ENCODE peak calls at places on chromosomes 16 and 17, in four cellular contexts. Z is tibial nerve, Q is SK-N-SH, C is transverse colon. V is an unnamed sample.
A peak's percentile ranks its signal among the peaks of the same experiment; 100 is the strongest.

GRCh38 chr16:57938484-57938883 is 32.4 kb downstream of the CNGB1 start:
- DNase-seq in Z (no peak), Q (no peak), C (no peak), V (no peak)

GRCh38 chr16:87457724-87458423 is 35.0 kb downstream of the ZCCHC14 start:
- DNase-seq in Z (no peak), Q (peak; percentile 58), C (no peak), V (no peak)

GRCh38 chr16:80055831-80056230 is 455.3 kb upstream of the MAF start:
- DNase-seq in Z (no peak), Q (no peak), C (no peak), V (no peak)

GRCh38 chr17:20191066-20191465 is 181.9 kb downstream of the SPECC1 start:
- DNase-seq in Z (no peak), Q (no peak), C (no peak), V (no peak)

GRCh38 chr17:76967762-76968161 is 99.6 kb downstream of the MGAT5B start:
- DNase-seq in Z (no peak), Q (no peak), C (no peak), V (no peak)

GRCh38 chr16:76946879-76947278 is 244.1 kb upstream of the MON1B start:
- DNase-seq in Z (no peak), Q (peak; percentile 41), C (no peak), V (no peak)

GRCh38 chr17:31604936-31605335 is 213.5 kb downstream of the RAB11FIP4 start:
- DNase-seq in Z (no peak), Q (no peak), C (no peak), V (no peak)

GRCh38 chr17:77132411-77133086 is 8.2 kb upstream of the SEC14L1 start:
- DNase-seq in Z (no peak), Q (no peak), C (no peak), V (no peak)

GRCh38 chr17:1490643-1491405 is 1.7 kb downstream of the MYO1C start:
- DNase-seq in Z (no peak), Q (peak; percentile 90), C (peak; percentile 84), V (peak; percentile 68)

GRCh38 chr17:73593249-73593965 is 50.8 kb downstream of the SDK2 start:
- DNase-seq in Z (no peak), Q (no peak), C (no peak), V (no peak)

GRCh38 chr17:76273923-76274558 is 8.9 kb downstream of the UBALD2 start:
- DNase-seq in Z (no peak), Q (peak; percentile 46), C (no peak), V (no peak)

GRCh38 chr16:57801856-57802634 is at the start of gene KIFC3:
- DNase-seq in Z (peak; percentile 65), Q (peak; percentile 93), C (peak; percentile 74), V (peak; percentile 83)

GRCh38 chr17:66920965-66921364 is 43.5 kb upstream of the CACNG4 start:
- DNase-seq in Z (no peak), Q (no peak), C (no peak), V (no peak)

GRCh38 chr17:3533752-3534151 is 23.9 kb downstream of the TRPV3 start:
- DNase-seq in Z (no peak), Q (no peak), C (no peak), V (no peak)

GRCh38 chr17:30548189-30548588 is 71.0 kb downstream of the GOSR1 start:
- DNase-seq in Z (no peak), Q (no peak), C (no peak), V (no peak)

GRCh38 chr17:76199466-76199865 is 40.8 kb downstream of the RNF157 start:
- DNase-seq in Z (no peak), Q (no peak), C (no peak), V (no peak)

GRCh38 chr16:56355221-56355620 is 70.1 kb downstream of the AMFR start:
- DNase-seq in Z (no peak), Q (peak; percentile 12), C (no peak), V (peak; percentile 20)

GRCh38 chr17:72351884-72352346 is 231.1 kb downstream of the SOX9 start:
- DNase-seq in Z (no peak), Q (peak; percentile 50), C (no peak), V (no peak)

GRCh38 chr16:14509055-14509454 is 121.0 kb downstream of the PARN start:
- DNase-seq in Z (no peak), Q (no peak), C (no peak), V (no peak)

GRCh38 chr16:56617212-56618085 is 8.1 kb upstream of the MT1E start:
- DNase-seq in Z (no peak), Q (no peak), C (peak; percentile 70), V (peak; percentile 80)

GRCh38 chr17:50598487-50598886 is 36.2 kb upstream of the ABCC3 start:
- DNase-seq in Z (no peak), Q (no peak), C (no peak), V (no peak)

GRCh38 chr17:39687546-39688474 is at the start of gene PGAP3:
- DNase-seq in Z (peak; percentile 86), Q (peak; percentile 96), C (peak; percentile 86), V (peak; percentile 89)

GRCh38 chr17:59892251-59892848 is 393 bp downstream of the TUBD1 start:
- DNase-seq in Z (no peak), Q (no peak), C (peak; percentile 14), V (no peak)

GRCh38 chr17:46940692-46941404 is 17.9 kb downstream of the GOSR2 start:
- DNase-seq in Z (peak; percentile 82), Q (peak; percentile 91), C (peak; percentile 72), V (peak; percentile 79)

GRCh38 chr16:12336158-12336557 is 359.6 kb downstream of the SNX29 start:
- DNase-seq in Z (no peak), Q (no peak), C (no peak), V (no peak)
- H3K4me1 ChIP-seq in Z (no peaks in the 10 kb centered on the region), Q (peaks cover 5% of the 10 kb centered on the region), C (peaks cover 1% of the 10 kb centered on the region), V (no peaks in the 10 kb centered on the region)

GRCh38 chr17:58236394-58236793 is 2.0 kb upstream of the LPO start:
- DNase-seq in Z (no peak), Q (no peak), C (no peak), V (no peak)
- H3K27me3 ChIP-seq in Z (peaks cover 74% of the 10 kb centered on the region), Q (peaks cover 65% of the 10 kb centered on the region), C (peaks cover 63% of the 10 kb centered on the region), V (no peaks in the 10 kb centered on the region)

GRCh38 chr17:44121997-44122824 is 1.2 kb downstream of the HDAC5 start:
- DNase-seq in Z (no peak), Q (no peak), C (no peak), V (no peak)

GRCh38 chr17:44121206-44121605 is 2.2 kb downstream of the HDAC5 start:
- DNase-seq in Z (no peak), Q (peak; percentile 58), C (no peak), V (no peak)

GRCh38 chr17:44124118-44124438 is 637 bp upstream of the HDAC5 start:
- DNase-seq in Z (no peak), Q (no peak), C (no peak), V (no peak)

GRCh38 chr17:44122825-44123355 is 551 bp downstream of the HDAC5 start:
- DNase-seq in Z (no peak), Q (no peak), C (peak; percentile 25), V (no peak)

DNA sequence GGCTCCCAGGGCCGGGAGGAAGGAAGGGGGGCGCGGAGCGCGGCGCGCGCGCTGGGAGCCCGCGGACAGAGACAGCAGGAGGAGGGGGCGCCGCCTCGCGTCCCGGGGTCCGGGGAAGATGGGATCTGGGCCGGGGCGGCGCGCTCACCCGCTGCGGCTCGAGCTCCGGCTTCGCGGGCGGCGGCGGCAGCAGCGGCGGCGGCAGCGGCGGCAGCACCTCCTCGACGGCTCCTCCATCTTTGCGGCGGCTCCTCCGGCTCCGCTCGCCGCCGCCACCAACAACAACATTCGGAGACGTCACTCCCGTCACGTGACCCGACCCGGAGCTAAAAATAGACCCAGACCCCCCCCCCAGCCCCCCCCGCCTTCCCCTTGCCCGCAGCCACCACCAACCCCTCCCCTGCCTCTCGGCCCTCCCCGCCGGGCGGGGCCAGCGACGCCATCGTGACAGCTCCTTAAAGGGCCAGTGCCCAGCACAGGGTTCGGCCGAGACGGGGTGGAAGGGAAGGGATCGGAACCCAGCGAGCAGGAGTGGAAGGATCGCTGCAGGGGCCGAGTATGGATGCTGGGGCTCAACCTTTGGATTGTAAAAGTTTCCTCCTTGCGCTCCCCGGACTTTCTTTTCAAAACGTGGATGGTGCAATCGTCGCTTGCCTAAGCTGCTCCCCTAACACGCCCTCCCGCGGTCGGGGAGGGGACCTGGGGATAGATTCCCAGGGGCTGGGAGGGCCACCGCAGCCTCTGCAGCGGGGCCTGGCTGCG is at the start of gene HDAC5:
- DNase-seq in Z (peak; percentile 98), Q (peak; percentile 99), C (peak; percentile 96), V (peak; percentile 96)
- TF ChIP-seq EP300 in Z (peak; percentile 94), Q (no peak), C (no peak), V (no peak)

DNA sequence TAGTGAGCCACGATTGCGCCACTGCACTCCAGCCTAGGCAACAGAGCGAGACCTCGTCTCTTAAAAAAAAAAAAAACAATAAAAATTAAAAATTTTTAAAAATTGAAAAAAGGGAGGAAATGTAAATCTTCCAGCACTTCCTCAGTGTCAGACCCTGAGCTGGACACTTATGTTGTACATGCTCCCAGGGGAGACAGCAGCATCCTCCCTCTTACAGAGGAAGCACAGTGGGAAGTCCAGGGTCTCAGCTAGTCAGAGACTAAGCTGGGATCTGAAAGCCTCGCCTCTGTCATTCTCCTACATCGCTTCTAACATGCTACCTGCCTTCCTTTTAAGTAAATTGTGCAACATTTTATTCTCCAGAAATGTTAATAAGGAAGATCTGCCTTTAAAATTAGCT is 22.0 kb downstream of the PMM2 start:
- DNase-seq in Z (no peak), Q (no peak), C (no peak), V (no peak)
- H3K4me1 ChIP-seq in Z (no peaks in the 10 kb centered on the region), Q (no peaks in the 10 kb centered on the region), C (no peaks in the 10 kb centered on the region), V (no peaks in the 10 kb centered on the region)

GRCh38 chr16:3030872-3031212 is 5.9 kb downstream of the BICDL2 start:
- DNase-seq in Z (no peak), Q (no peak), C (no peak), V (no peak)
- H3K27me3 ChIP-seq in Z (peaks cover 74% of the 10 kb centered on the region), Q (peaks cover 40% of the 10 kb centered on the region), C (peaks cover 61% of the 10 kb centered on the region), V (peaks cover 76% of the 10 kb centered on the region)

V was measured in stomach.